ENCODE peak calls at places on chromosome 10, in six cellular contexts. One of them, this sample, is unnamed.

GRCh38 chr10:45265995-45266394 is 49.4 kb downstream of the OR13A1 start:
- DNase-seq in astrocyte: no peak
- DNase-seq in body of pancreas: peak; percentile 53
- DNase-seq in GM23338: peak; percentile 8
- DNase-seq in PC-9: no peak
- DNase-seq in tibial artery: no peak
- DNase-seq in this sample: no peak

GRCh38 chr10:119759832-119760231 is 34.0 kb downstream of the INPP5F start:
- DNase-seq in astrocyte: peak; percentile 81
- DNase-seq in body of pancreas: no peak
- DNase-seq in GM23338: no peak
- DNase-seq in PC-9: no peak
- DNase-seq in tibial artery: no peak
- DNase-seq in this sample: no peak

GRCh38 chr10:97049670-97050069 is 136.1 kb downstream of the SLIT1 start:
- DNase-seq in astrocyte: no peak
- DNase-seq in body of pancreas: no peak
- DNase-seq in GM23338: no peak
- DNase-seq in PC-9: no peak
- DNase-seq in tibial artery: no peak
- DNase-seq in this sample: no peak

GRCh38 chr10:3701490-3701889 is 83.5 kb downstream of the KLF6 start:
- DNase-seq in astrocyte: peak; percentile 52
- DNase-seq in body of pancreas: no peak
- DNase-seq in GM23338: no peak
- DNase-seq in PC-9: no peak
- DNase-seq in tibial artery: no peak
- DNase-seq in this sample: no peak

GRCh38 chr10:97788552-97789442 is 17.0 kb upstream of the SFRP5 start:
- DNase-seq in astrocyte: peak; percentile 46
- DNase-seq in body of pancreas: peak; percentile 93
- DNase-seq in GM23338: no peak
- DNase-seq in PC-9: no peak
- DNase-seq in tibial artery: no peak
- DNase-seq in this sample: no peak

GRCh38 chr10:6406220-6407033 is 173.6 kb downstream of the PRKCQ start:
- DNase-seq in astrocyte: peak; percentile 20
- DNase-seq in body of pancreas: no peak
- DNase-seq in GM23338: peak; percentile 41
- DNase-seq in PC-9: peak; percentile 53
- DNase-seq in tibial artery: no peak
- DNase-seq in this sample: no peak

GRCh38 chr10:20406607-20407188 is 490.4 kb downstream of the NEBL start:
- DNase-seq in astrocyte: no peak
- DNase-seq in body of pancreas: no peak
- DNase-seq in GM23338: no peak
- DNase-seq in PC-9: no peak
- DNase-seq in tibial artery: no peak
- DNase-seq in this sample: no peak

GRCh38 chr10:79229830-79230562 is 117.3 kb upstream of the PPIF start:
- DNase-seq in astrocyte: no peak
- DNase-seq in body of pancreas: no peak
- DNase-seq in GM23338: peak; percentile 87
- DNase-seq in PC-9: no peak
- DNase-seq in tibial artery: no peak
- DNase-seq in this sample: no peak

GRCh38 chr10:77582710-77583115 is 54.9 kb downstream of the KCNMA1 start:
- DNase-seq in astrocyte: peak; percentile 64
- DNase-seq in body of pancreas: peak; percentile 73
- DNase-seq in GM23338: no peak
- DNase-seq in PC-9: peak; percentile 96
- DNase-seq in tibial artery: no peak
- DNase-seq in this sample: no peak

GRCh38 chr10:103507235-103508191 is 14.0 kb downstream of the NEURL1 start:
- DNase-seq in astrocyte: no peak
- DNase-seq in body of pancreas: peak; percentile 73
- DNase-seq in GM23338: no peak
- DNase-seq in PC-9: no peak
- DNase-seq in tibial artery: no peak
- DNase-seq in this sample: no peak

GRCh38 chr10:970311-971149 is 17.7 kb upstream of the GTPBP4 start:
- DNase-seq in astrocyte: no peak
- DNase-seq in body of pancreas: peak; percentile 61
- DNase-seq in GM23338: no peak
- DNase-seq in PC-9: peak; percentile 44
- DNase-seq in tibial artery: no peak
- DNase-seq in this sample: no peak

GRCh38 chr10:31479752-31480151 is 160.7 kb downstream of the ZEB1 start:
- DNase-seq in astrocyte: peak; percentile 6
- DNase-seq in body of pancreas: no peak
- DNase-seq in GM23338: no peak
- DNase-seq in PC-9: no peak
- DNase-seq in tibial artery: no peak
- DNase-seq in this sample: no peak

GRCh38 chr10:102634696-102635095 is 9.6 kb upstream of the TRIM8 start:
- DNase-seq in astrocyte: no peak
- DNase-seq in body of pancreas: no peak
- DNase-seq in GM23338: no peak
- DNase-seq in PC-9: peak; percentile 76
- DNase-seq in tibial artery: no peak
- DNase-seq in this sample: no peak

GRCh38 chr10:58701398-58702135 is 188.9 kb downstream of the BICC1 start:
- DNase-seq in astrocyte: peak; percentile 86
- DNase-seq in body of pancreas: no peak
- DNase-seq in GM23338: no peak
- DNase-seq in PC-9: no peak
- DNase-seq in tibial artery: no peak
- DNase-seq in this sample: no peak

GRCh38 chr10:28296023-28296422 is 6.8 kb downstream of the MPP7 start:
- DNase-seq in astrocyte: no peak
- DNase-seq in body of pancreas: no peak
- DNase-seq in GM23338: no peak
- DNase-seq in PC-9: no peak
- DNase-seq in tibial artery: no peak
- DNase-seq in this sample: no peak
- H3K4me3 ChIP-seq in astrocyte: no peak overlapping the region
- H3K4me3 ChIP-seq in body of pancreas: no peak overlapping the region
- H3K4me3 ChIP-seq in GM23338: no peak overlapping the region
- H3K4me3 ChIP-seq in PC-9: no peak overlapping the region
- H3K4me3 ChIP-seq in tibial artery: no peak overlapping the region
- H3K4me3 ChIP-seq in this sample: no peak overlapping the region

GRCh38 chr10:117530791-117531190 is 11.8 kb upstream of the EMX2 start:
- DNase-seq in astrocyte: no peak
- DNase-seq in body of pancreas: no peak
- DNase-seq in GM23338: no peak
- DNase-seq in PC-9: no peak
- DNase-seq in tibial artery: no peak
- DNase-seq in this sample: no peak
- H3K27me3 ChIP-seq in astrocyte: peaks cover 53% of the 10 kb centered on the region
- H3K27me3 ChIP-seq in body of pancreas: peaks cover 30% of the 10 kb centered on the region
- H3K27me3 ChIP-seq in GM23338: peaks cover 94% of the 10 kb centered on the region
- H3K27me3 ChIP-seq in PC-9: peaks cover 36% of the 10 kb centered on the region
- H3K27me3 ChIP-seq in tibial artery: no peaks in the 10 kb centered on the region
- H3K27me3 ChIP-seq in this sample: peaks cover 5% of the 10 kb centered on the region

GRCh38 chr10:132064082-132064755 is 1.5 kb upstream of the JAKMIP3 start:
- DNase-seq in astrocyte: no peak
- DNase-seq in body of pancreas: no peak
- DNase-seq in GM23338: no peak
- DNase-seq in PC-9: no peak
- DNase-seq in tibial artery: no peak
- DNase-seq in this sample: no peak

GRCh38 chr10:132066186-132066585 is 440 bp downstream of the JAKMIP3 start:
- DNase-seq in astrocyte: peak; percentile 1
- DNase-seq in body of pancreas: no peak
- DNase-seq in GM23338: no peak
- DNase-seq in PC-9: no peak
- DNase-seq in tibial artery: no peak
- DNase-seq in this sample: no peak

GRCh38 chr10:132065491-132066105 is at the start of gene JAKMIP3:
- DNase-seq in astrocyte: peak; percentile 88
- DNase-seq in body of pancreas: peak; percentile 51
- DNase-seq in GM23338: peak; percentile 68
- DNase-seq in PC-9: peak; percentile 85
- DNase-seq in tibial artery: peak; percentile 74
- DNase-seq in this sample: no peak

GRCh38 chr10:132063432-132063831 is 2.3 kb upstream of the JAKMIP3 start:
- DNase-seq in astrocyte: no peak
- DNase-seq in body of pancreas: no peak
- DNase-seq in GM23338: no peak
- DNase-seq in PC-9: no peak
- DNase-seq in tibial artery: no peak
- DNase-seq in this sample: no peak

DNA sequence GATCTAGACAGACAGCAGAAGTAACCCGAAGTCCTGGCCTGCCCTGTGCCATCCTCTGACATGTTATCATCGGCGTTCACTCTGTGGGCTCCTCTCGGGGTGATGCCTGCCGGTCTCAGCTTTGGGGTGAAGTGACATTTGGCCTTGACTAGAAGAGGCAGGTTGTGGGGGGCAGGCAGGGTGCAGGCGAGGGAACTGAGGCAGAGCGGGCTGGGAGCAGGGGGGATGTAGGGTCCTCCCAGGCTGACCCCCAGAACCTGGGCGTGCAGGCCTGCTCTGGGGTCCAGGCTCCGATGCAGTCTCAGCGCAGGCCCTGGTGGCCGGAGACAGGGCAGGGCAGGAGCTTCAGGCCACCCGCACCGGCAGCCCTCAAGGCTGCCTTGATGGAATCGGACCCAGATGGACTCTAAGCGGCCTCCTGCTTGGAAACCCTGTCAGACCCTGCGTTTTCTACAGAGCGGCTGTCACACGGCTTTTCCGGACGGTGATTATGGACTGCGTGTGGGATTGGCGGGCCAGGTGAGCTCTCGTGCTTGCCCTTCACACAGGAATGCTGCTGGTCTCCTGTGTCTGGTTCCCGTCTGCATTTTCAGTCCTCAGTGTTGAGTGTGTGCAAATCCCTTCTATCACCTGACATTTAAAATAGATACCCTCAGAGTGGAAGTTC is 842 bp upstream of the JAKMIP3 start:
- DNase-seq in astrocyte: no peak
- DNase-seq in body of pancreas: no peak
- DNase-seq in GM23338: no peak
- DNase-seq in PC-9: no peak
- DNase-seq in tibial artery: no peak
- DNase-seq in this sample: no peak
- H3K4me3 ChIP-seq in astrocyte: peak overlapping the region; percentile 57
- H3K4me3 ChIP-seq in body of pancreas: no peak overlapping the region
- H3K4me3 ChIP-seq in GM23338: no peak overlapping the region
- H3K4me3 ChIP-seq in PC-9: peak overlapping the region; percentile 77
- H3K4me3 ChIP-seq in tibial artery: peak overlapping the region; percentile 39
- H3K4me3 ChIP-seq in this sample: no peak overlapping the region

DNA sequence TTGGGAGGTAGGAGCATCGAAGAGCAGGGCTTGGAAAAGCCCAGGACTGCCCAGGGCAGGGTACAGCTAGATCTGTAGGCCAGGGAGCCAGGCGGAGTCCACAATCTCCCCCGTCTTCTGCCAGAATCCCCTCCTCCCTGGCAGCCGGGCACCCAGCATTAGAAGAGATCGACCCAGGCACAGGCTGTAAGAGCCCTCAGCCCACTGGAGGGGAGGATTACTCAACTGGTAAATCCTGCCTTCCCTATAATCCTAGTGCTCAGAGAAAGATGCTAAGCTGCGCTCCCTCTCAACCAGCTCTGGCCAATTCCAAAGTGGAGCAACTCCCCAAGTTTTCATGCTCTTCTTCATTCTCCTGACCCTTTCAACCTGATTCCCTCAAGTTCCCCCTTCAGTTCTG is 3.2 kb downstream of the SPOCK2 start:
- DNase-seq in astrocyte: no peak
- DNase-seq in body of pancreas: no peak
- DNase-seq in GM23338: no peak
- DNase-seq in PC-9: no peak
- DNase-seq in tibial artery: peak; percentile 38
- DNase-seq in this sample: no peak
- H3K27me3 ChIP-seq in astrocyte: peaks cover 58% of the 10 kb centered on the region
- H3K27me3 ChIP-seq in body of pancreas: peaks cover 20% of the 10 kb centered on the region
- H3K27me3 ChIP-seq in GM23338: peaks cover 55% of the 10 kb centered on the region
- H3K27me3 ChIP-seq in PC-9: no peaks in the 10 kb centered on the region
- H3K27me3 ChIP-seq in tibial artery: peaks cover 3% of the 10 kb centered on the region
- H3K27me3 ChIP-seq in this sample: peaks cover 2% of the 10 kb centered on the region

GRCh38 chr10:50432206-50432605 is 180.9 kb upstream of the ASAH2 start:
- DNase-seq in astrocyte: no peak
- DNase-seq in body of pancreas: no peak
- DNase-seq in GM23338: no peak
- DNase-seq in PC-9: no peak
- DNase-seq in tibial artery: no peak
- DNase-seq in this sample: no peak

GRCh38 chr10:50432610-50433009 is 181.3 kb upstream of the ASAH2 start:
- DNase-seq in astrocyte: no peak
- DNase-seq in body of pancreas: no peak
- DNase-seq in GM23338: no peak
- DNase-seq in PC-9: no peak
- DNase-seq in tibial artery: no peak
- DNase-seq in this sample: peak; percentile 33

GRCh38 chr10:50426485-50426884 is 175.2 kb upstream of the ASAH2 start:
- DNase-seq in astrocyte: no peak
- DNase-seq in body of pancreas: no peak
- DNase-seq in GM23338: no peak
- DNase-seq in PC-9: no peak
- DNase-seq in tibial artery: no peak
- DNase-seq in this sample: no peak

GRCh38 chr10:50431791-50432190 is 180.5 kb upstream of the ASAH2 start:
- DNase-seq in astrocyte: peak; percentile 83
- DNase-seq in body of pancreas: no peak
- DNase-seq in GM23338: no peak
- DNase-seq in PC-9: no peak
- DNase-seq in tibial artery: no peak
- DNase-seq in this sample: peak; percentile 79

GRCh38 chr10:50431118-50431517 is 179.8 kb upstream of the ASAH2 start:
- DNase-seq in astrocyte: peak; percentile 68
- DNase-seq in body of pancreas: no peak
- DNase-seq in GM23338: no peak
- DNase-seq in PC-9: peak; percentile 85
- DNase-seq in tibial artery: no peak
- DNase-seq in this sample: no peak
- H3K4me3 ChIP-seq in astrocyte: peak overlapping the region; percentile 26
- H3K4me3 ChIP-seq in body of pancreas: no peak overlapping the region
- H3K4me3 ChIP-seq in GM23338: no peak overlapping the region
- H3K4me3 ChIP-seq in PC-9: no peak overlapping the region
- H3K4me3 ChIP-seq in tibial artery: peak overlapping the region; percentile 13
- H3K4me3 ChIP-seq in this sample: peak overlapping the region; percentile 42